ENCODE peak calls at places on chromosomes 7 and 10, in eight cellular contexts. One of them, this sample, is unnamed.

GRCh38 chr7:23893942-23894890 is 184.2 kb downstream of the STK31 start:
- DNase-seq in GM19239: no peak
- DNase-seq in NCI-H1436: no peak
- DNase-seq in effector CD4-positive, alpha-beta T cell: no peak
- DNase-seq in fibroblast of the conjunctiva: no peak
- DNase-seq in mesothelial cell of epicardium: no peak
- DNase-seq in posterior vena cava: no peak
- DNase-seq in NCI-H1092 treated with DMSO at 0.1 percent for 48 hours: no peak
- DNase-seq in this sample: no peak

GRCh38 chr7:158110661-158111555 is 476.7 kb downstream of the PTPRN2 start:
- DNase-seq in fibroblast of the conjunctiva: no peak
- DNase-seq in posterior vena cava: peak
- DNase-seq in NCI-H1436: no peak
- DNase-seq in mesothelial cell of epicardium: no peak
- DNase-seq in GM19239: no peak
- DNase-seq in NCI-H1092 treated with DMSO at 0.1 percent for 48 hours: no peak
- DNase-seq in effector CD4-positive, alpha-beta T cell: no peak
- DNase-seq in this sample: peak

GRCh38 chr10:24207781-24208611 is 942 bp upstream of the KIAA1217 start:
- DNase-seq in effector CD4-positive, alpha-beta T cell: no peak
- DNase-seq in NCI-H1092 treated with DMSO at 0.1 percent for 48 hours: peak
- DNase-seq in posterior vena cava: no peak
- DNase-seq in NCI-H1436: no peak
- DNase-seq in fibroblast of the conjunctiva: no peak
- DNase-seq in GM19239: no peak
- DNase-seq in mesothelial cell of epicardium: no peak
- DNase-seq in this sample: peak

GRCh38 chr7:48390381-48391327 is 219.4 kb downstream of the ABCA13 start:
- DNase-seq in posterior vena cava: no peak
- DNase-seq in mesothelial cell of epicardium: no peak
- DNase-seq in NCI-H1436: no peak
- DNase-seq in fibroblast of the conjunctiva: no peak
- DNase-seq in effector CD4-positive, alpha-beta T cell: no peak
- DNase-seq in GM19239: no peak
- DNase-seq in NCI-H1092 treated with DMSO at 0.1 percent for 48 hours: no peak
- DNase-seq in this sample: no peak

GRCh38 chr7:91288208-91288824 is 24.1 kb downstream of the FZD1 start:
- DNase-seq in NCI-H1092 treated with DMSO at 0.1 percent for 48 hours: no peak
- DNase-seq in posterior vena cava: no peak
- DNase-seq in fibroblast of the conjunctiva: no peak
- DNase-seq in NCI-H1436: peak
- DNase-seq in mesothelial cell of epicardium: no peak
- DNase-seq in effector CD4-positive, alpha-beta T cell: no peak
- DNase-seq in GM19239: no peak
- DNase-seq in this sample: peak

GRCh38 chr10:571643-572042 is 117.8 kb downstream of the DIP2C start:
- DNase-seq in GM19239: no peak
- DNase-seq in posterior vena cava: peak
- DNase-seq in mesothelial cell of epicardium: no peak
- DNase-seq in NCI-H1092 treated with DMSO at 0.1 percent for 48 hours: no peak
- DNase-seq in NCI-H1436: no peak
- DNase-seq in fibroblast of the conjunctiva: peak
- DNase-seq in effector CD4-positive, alpha-beta T cell: no peak
- DNase-seq in this sample: no peak

GRCh38 chr7:121480566-121481335 is 84.6 kb upstream of the FAM3C start:
- DNase-seq in GM19239: no peak
- DNase-seq in NCI-H1436: no peak
- DNase-seq in posterior vena cava: no peak
- DNase-seq in effector CD4-positive, alpha-beta T cell: no peak
- DNase-seq in NCI-H1092 treated with DMSO at 0.1 percent for 48 hours: no peak
- DNase-seq in mesothelial cell of epicardium: no peak
- DNase-seq in fibroblast of the conjunctiva: no peak
- DNase-seq in this sample: no peak

GRCh38 chr7:36970551-36971514 is 246.5 kb upstream of the AOAH start:
- DNase-seq in GM19239: no peak
- DNase-seq in mesothelial cell of epicardium: no peak
- DNase-seq in NCI-H1092 treated with DMSO at 0.1 percent for 48 hours: no peak
- DNase-seq in posterior vena cava: no peak
- DNase-seq in NCI-H1436: peak
- DNase-seq in fibroblast of the conjunctiva: no peak
- DNase-seq in effector CD4-positive, alpha-beta T cell: no peak
- DNase-seq in this sample: no peak

GRCh38 chr7:29013931-29014330 is 55.8 kb upstream of the TRIL start:
- DNase-seq in mesothelial cell of epicardium: no peak
- DNase-seq in posterior vena cava: no peak
- DNase-seq in NCI-H1436: no peak
- DNase-seq in fibroblast of the conjunctiva: no peak
- DNase-seq in NCI-H1092 treated with DMSO at 0.1 percent for 48 hours: no peak
- DNase-seq in effector CD4-positive, alpha-beta T cell: no peak
- DNase-seq in GM19239: no peak
- DNase-seq in this sample: no peak

GRCh38 chr10:71579668-71580067 is 139.9 kb downstream of the C10orf105 start:
- DNase-seq in posterior vena cava: no peak
- DNase-seq in effector CD4-positive, alpha-beta T cell: no peak
- DNase-seq in mesothelial cell of epicardium: no peak
- DNase-seq in GM19239: no peak
- DNase-seq in NCI-H1092 treated with DMSO at 0.1 percent for 48 hours: no peak
- DNase-seq in fibroblast of the conjunctiva: no peak
- DNase-seq in NCI-H1436: no peak
- DNase-seq in this sample: no peak

GRCh38 chr10:14329609-14330246 is 996 bp downstream of the FRMD4A start:
- DNase-seq in effector CD4-positive, alpha-beta T cell: no peak
- DNase-seq in GM19239: no peak
- DNase-seq in NCI-H1092 treated with DMSO at 0.1 percent for 48 hours: no peak
- DNase-seq in mesothelial cell of epicardium: no peak
- DNase-seq in fibroblast of the conjunctiva: no peak
- DNase-seq in posterior vena cava: no peak
- DNase-seq in NCI-H1436: no peak
- DNase-seq in this sample: no peak

GRCh38 chr10:52570490-52570889 is 202.1 kb downstream of the MBL2 start:
- DNase-seq in effector CD4-positive, alpha-beta T cell: no peak
- DNase-seq in fibroblast of the conjunctiva: no peak
- DNase-seq in NCI-H1436: no peak
- DNase-seq in posterior vena cava: no peak
- DNase-seq in mesothelial cell of epicardium: no peak
- DNase-seq in NCI-H1092 treated with DMSO at 0.1 percent for 48 hours: no peak
- DNase-seq in GM19239: no peak
- DNase-seq in this sample: no peak

GRCh38 chr10:26157734-26158133 is 58.8 kb upstream of the GAD2 start:
- DNase-seq in NCI-H1436: no peak
- DNase-seq in fibroblast of the conjunctiva: no peak
- DNase-seq in posterior vena cava: no peak
- DNase-seq in NCI-H1092 treated with DMSO at 0.1 percent for 48 hours: no peak
- DNase-seq in GM19239: no peak
- DNase-seq in mesothelial cell of epicardium: no peak
- DNase-seq in effector CD4-positive, alpha-beta T cell: no peak
- DNase-seq in this sample: no peak

GRCh38 chr7:20033621-20034200 is 183.5 kb downstream of the MACC1 start:
- DNase-seq in mesothelial cell of epicardium: no peak
- DNase-seq in NCI-H1436: no peak
- DNase-seq in NCI-H1092 treated with DMSO at 0.1 percent for 48 hours: no peak
- DNase-seq in effector CD4-positive, alpha-beta T cell: no peak
- DNase-seq in fibroblast of the conjunctiva: no peak
- DNase-seq in GM19239: no peak
- DNase-seq in posterior vena cava: no peak
- DNase-seq in this sample: no peak

GRCh38 chr10:15370741-15371701 is at the start of gene FAM171A1:
- DNase-seq in NCI-H1092 treated with DMSO at 0.1 percent for 48 hours: peak
- DNase-seq in posterior vena cava: no peak
- DNase-seq in GM19239: peak
- DNase-seq in mesothelial cell of epicardium: peak
- DNase-seq in effector CD4-positive, alpha-beta T cell: peak
- DNase-seq in NCI-H1436: peak
- DNase-seq in fibroblast of the conjunctiva: peak
- DNase-seq in this sample: peak

GRCh38 chr7:2157473-2158279 is 75.1 kb downstream of the MAD1L1 start:
- DNase-seq in fibroblast of the conjunctiva: peak
- DNase-seq in effector CD4-positive, alpha-beta T cell: no peak
- DNase-seq in NCI-H1436: peak
- DNase-seq in NCI-H1092 treated with DMSO at 0.1 percent for 48 hours: peak
- DNase-seq in GM19239: no peak
- DNase-seq in posterior vena cava: peak
- DNase-seq in mesothelial cell of epicardium: no peak
- DNase-seq in this sample: peak

GRCh38 chr7:128908750-128909385 is 1.6 kb downstream of the KCP start:
- DNase-seq in GM19239: no peak
- DNase-seq in NCI-H1092 treated with DMSO at 0.1 percent for 48 hours: no peak
- DNase-seq in effector CD4-positive, alpha-beta T cell: no peak
- DNase-seq in mesothelial cell of epicardium: no peak
- DNase-seq in fibroblast of the conjunctiva: no peak
- DNase-seq in posterior vena cava: peak
- DNase-seq in NCI-H1436: no peak
- DNase-seq in this sample: no peak

GRCh38 chr10:3782456-3783312 is 2.3 kb downstream of the KLF6 start:
- DNase-seq in posterior vena cava: peak
- DNase-seq in NCI-H1436: no peak
- DNase-seq in mesothelial cell of epicardium: no peak
- DNase-seq in fibroblast of the conjunctiva: peak
- DNase-seq in NCI-H1092 treated with DMSO at 0.1 percent for 48 hours: no peak
- DNase-seq in effector CD4-positive, alpha-beta T cell: peak
- DNase-seq in GM19239: no peak
- DNase-seq in this sample: no peak

GRCh38 chr7:89129600-89130375 is 334.3 kb upstream of the TEX47 start:
- DNase-seq in fibroblast of the conjunctiva: no peak
- DNase-seq in mesothelial cell of epicardium: no peak
- DNase-seq in NCI-H1092 treated with DMSO at 0.1 percent for 48 hours: no peak
- DNase-seq in NCI-H1436: no peak
- DNase-seq in GM19239: no peak
- DNase-seq in posterior vena cava: no peak
- DNase-seq in effector CD4-positive, alpha-beta T cell: no peak
- DNase-seq in this sample: no peak

GRCh38 chr10:124305984-124306383 is 112.7 kb downstream of the OAT start:
- DNase-seq in NCI-H1092 treated with DMSO at 0.1 percent for 48 hours: no peak
- DNase-seq in NCI-H1436: no peak
- DNase-seq in GM19239: no peak
- DNase-seq in fibroblast of the conjunctiva: no peak
- DNase-seq in effector CD4-positive, alpha-beta T cell: no peak
- DNase-seq in posterior vena cava: no peak
- DNase-seq in mesothelial cell of epicardium: no peak
- DNase-seq in this sample: no peak

GRCh38 chr10:56318816-56319215 is 42.2 kb downstream of the ZWINT start:
- DNase-seq in fibroblast of the conjunctiva: no peak
- DNase-seq in NCI-H1436: no peak
- DNase-seq in effector CD4-positive, alpha-beta T cell: no peak
- DNase-seq in mesothelial cell of epicardium: no peak
- DNase-seq in NCI-H1092 treated with DMSO at 0.1 percent for 48 hours: no peak
- DNase-seq in GM19239: no peak
- DNase-seq in posterior vena cava: no peak
- DNase-seq in this sample: peak